ENCODE peak calls at places on chromosomes 2 and 18, in nine cellular contexts. One of them, this sample, is unnamed.

GRCh38 chr2:134360750-134361487 is 107.0 kb downstream of the MGAT5 start:
- DNase-seq in OCI-LY7: no peak
- DNase-seq in brain microvascular endothelial cell: no peak
- DNase-seq in HCT116: no peak
- DNase-seq in body of pancreas: no peak
- DNase-seq in cardiac fibroblast: peak
- DNase-seq in PC-3: no peak
- DNase-seq in CD8-positive, alpha-beta T cell: no peak
- DNase-seq in B cell: no peak
- DNase-seq in this sample: no peak

GRCh38 chr2:85888020-85888744 is 608 bp downstream of the ST3GAL5 start:
- DNase-seq in OCI-LY7: peak
- DNase-seq in cardiac fibroblast: no peak
- DNase-seq in CD8-positive, alpha-beta T cell: peak
- DNase-seq in B cell: peak
- DNase-seq in PC-3: no peak
- DNase-seq in body of pancreas: peak
- DNase-seq in HCT116: no peak
- DNase-seq in brain microvascular endothelial cell: no peak
- DNase-seq in this sample: no peak

GRCh38 chr18:24009651-24010333 is 4.8 kb upstream of the TTC39C start:
- DNase-seq in brain microvascular endothelial cell: no peak
- DNase-seq in OCI-LY7: peak
- DNase-seq in B cell: peak
- DNase-seq in body of pancreas: no peak
- DNase-seq in CD8-positive, alpha-beta T cell: peak
- DNase-seq in PC-3: no peak
- DNase-seq in cardiac fibroblast: no peak
- DNase-seq in HCT116: no peak
- DNase-seq in this sample: no peak

GRCh38 chr18:76546282-76546572 is 51.2 kb upstream of the ZNF516 start:
- DNase-seq in HCT116: no peak
- DNase-seq in cardiac fibroblast: no peak
- DNase-seq in B cell: no peak
- DNase-seq in OCI-LY7: no peak
- DNase-seq in body of pancreas: no peak
- DNase-seq in brain microvascular endothelial cell: no peak
- DNase-seq in PC-3: no peak
- DNase-seq in CD8-positive, alpha-beta T cell: no peak
- DNase-seq in this sample: no peak

GRCh38 chr18:57475408-57475807 is 40.2 kb downstream of the ONECUT2 start:
- DNase-seq in B cell: no peak
- DNase-seq in cardiac fibroblast: no peak
- DNase-seq in PC-3: no peak
- DNase-seq in body of pancreas: no peak
- DNase-seq in brain microvascular endothelial cell: no peak
- DNase-seq in OCI-LY7: no peak
- DNase-seq in HCT116: no peak
- DNase-seq in CD8-positive, alpha-beta T cell: no peak
- DNase-seq in this sample: no peak

GRCh38 chr2:12050381-12050780 is 303.9 kb downstream of the LPIN1 start:
- DNase-seq in OCI-LY7: peak
- DNase-seq in cardiac fibroblast: peak
- DNase-seq in PC-3: peak
- DNase-seq in brain microvascular endothelial cell: peak
- DNase-seq in B cell: peak
- DNase-seq in HCT116: no peak
- DNase-seq in CD8-positive, alpha-beta T cell: no peak
- DNase-seq in body of pancreas: peak
- DNase-seq in this sample: peak

GRCh38 chr18:70371085-70371735 is 82.4 kb downstream of the SOCS6 start:
- DNase-seq in cardiac fibroblast: no peak
- DNase-seq in B cell: no peak
- DNase-seq in OCI-LY7: no peak
- DNase-seq in PC-3: peak
- DNase-seq in brain microvascular endothelial cell: no peak
- DNase-seq in CD8-positive, alpha-beta T cell: no peak
- DNase-seq in HCT116: peak
- DNase-seq in body of pancreas: no peak
- DNase-seq in this sample: peak

GRCh38 chr2:165176780-165177179 is 27.1 kb downstream of the SCN3A start:
- DNase-seq in brain microvascular endothelial cell: no peak
- DNase-seq in CD8-positive, alpha-beta T cell: no peak
- DNase-seq in PC-3: no peak
- DNase-seq in cardiac fibroblast: no peak
- DNase-seq in OCI-LY7: no peak
- DNase-seq in HCT116: no peak
- DNase-seq in body of pancreas: no peak
- DNase-seq in B cell: no peak
- DNase-seq in this sample: no peak

GRCh38 chr2:24498121-24498520 is 7.1 kb downstream of the NCOA1 start:
- DNase-seq in brain microvascular endothelial cell: no peak
- DNase-seq in B cell: no peak
- DNase-seq in HCT116: no peak
- DNase-seq in cardiac fibroblast: no peak
- DNase-seq in OCI-LY7: no peak
- DNase-seq in CD8-positive, alpha-beta T cell: no peak
- DNase-seq in PC-3: no peak
- DNase-seq in body of pancreas: no peak
- DNase-seq in this sample: no peak
- TF ChIP-seq CTCF in brain microvascular endothelial cell: no peak
- TF ChIP-seq CTCF in B cell: no peak
- TF ChIP-seq CTCF in HCT116: no peak
- TF ChIP-seq CTCF in cardiac fibroblast: no peak
- TF ChIP-seq CTCF in OCI-LY7: no peak
- TF ChIP-seq CTCF in CD8-positive, alpha-beta T cell: no peak
- TF ChIP-seq CTCF in PC-3: no peak
- TF ChIP-seq CTCF in body of pancreas: no peak
- TF ChIP-seq CTCF in this sample: no peak

GRCh38 chr2:49044680-49045079 is 109.6 kb downstream of the FSHR start:
- DNase-seq in brain microvascular endothelial cell: no peak
- DNase-seq in CD8-positive, alpha-beta T cell: no peak
- DNase-seq in HCT116: no peak
- DNase-seq in OCI-LY7: no peak
- DNase-seq in body of pancreas: no peak
- DNase-seq in cardiac fibroblast: peak
- DNase-seq in B cell: no peak
- DNase-seq in PC-3: no peak
- DNase-seq in this sample: peak
- TF ChIP-seq CTCF in brain microvascular endothelial cell: peak
- TF ChIP-seq CTCF in CD8-positive, alpha-beta T cell: no peak
- TF ChIP-seq CTCF in HCT116: no peak
- TF ChIP-seq CTCF in OCI-LY7: no peak
- TF ChIP-seq CTCF in body of pancreas: no peak
- TF ChIP-seq CTCF in cardiac fibroblast: no peak
- TF ChIP-seq CTCF in B cell: no peak
- TF ChIP-seq CTCF in PC-3: no peak
- TF ChIP-seq CTCF in this sample: no peak

DNA sequence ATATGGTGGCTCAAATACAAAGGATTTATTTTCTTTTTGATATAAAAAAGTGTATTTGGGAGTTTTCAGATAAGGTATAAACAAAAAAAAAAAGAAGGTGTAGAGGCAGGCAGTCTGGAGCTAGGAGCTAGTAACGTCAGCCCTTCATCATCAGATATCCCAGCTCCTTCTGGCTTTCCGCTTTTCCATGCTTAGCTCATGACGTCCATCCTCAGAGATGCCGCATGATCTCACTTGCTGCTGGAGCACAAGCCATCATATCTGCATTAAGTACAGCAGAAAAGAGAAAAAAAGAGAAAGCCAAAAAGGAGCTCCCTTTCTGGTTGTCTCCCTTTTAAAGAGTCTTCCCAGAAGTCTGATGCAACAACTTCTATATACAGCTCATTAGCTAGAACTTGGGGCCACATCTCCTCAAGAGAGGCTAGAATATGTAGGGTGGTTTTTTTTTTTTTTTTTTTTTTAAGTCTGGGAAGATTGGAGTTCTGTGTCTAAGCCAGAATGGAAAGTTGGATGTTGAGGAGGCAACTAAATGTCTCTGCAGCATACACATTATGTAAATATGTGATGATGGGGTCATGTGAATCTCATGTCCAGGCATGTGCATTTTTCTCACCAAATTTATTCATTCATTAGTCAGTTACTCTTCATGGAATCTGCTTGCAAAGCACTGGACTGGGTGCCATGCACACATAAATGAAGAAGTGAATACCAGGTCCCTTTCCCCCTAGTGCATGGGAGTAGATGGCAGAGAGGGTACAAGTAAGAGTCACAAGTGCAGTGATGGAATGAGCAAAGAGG is 52.3 kb downstream of the DDX1 start:
- DNase-seq in CD8-positive, alpha-beta T cell: no peak
- DNase-seq in HCT116: no peak
- DNase-seq in brain microvascular endothelial cell: no peak
- DNase-seq in PC-3: no peak
- DNase-seq in OCI-LY7: no peak
- DNase-seq in cardiac fibroblast: peak
- DNase-seq in body of pancreas: no peak
- DNase-seq in B cell: no peak
- DNase-seq in this sample: no peak
- TF ChIP-seq CTCF in CD8-positive, alpha-beta T cell: no peak
- TF ChIP-seq CTCF in HCT116: no peak
- TF ChIP-seq CTCF in brain microvascular endothelial cell: no peak
- TF ChIP-seq CTCF in PC-3: no peak
- TF ChIP-seq CTCF in OCI-LY7: no peak
- TF ChIP-seq CTCF in cardiac fibroblast: no peak
- TF ChIP-seq CTCF in body of pancreas: no peak
- TF ChIP-seq CTCF in B cell: no peak
- TF ChIP-seq CTCF in this sample: no peak

GRCh38 chr2:108958002-108958401 is 31.0 kb downstream of the EDAR start:
- DNase-seq in OCI-LY7: no peak
- DNase-seq in CD8-positive, alpha-beta T cell: peak
- DNase-seq in cardiac fibroblast: no peak
- DNase-seq in brain microvascular endothelial cell: no peak
- DNase-seq in body of pancreas: no peak
- DNase-seq in HCT116: peak
- DNase-seq in PC-3: no peak
- DNase-seq in B cell: no peak
- DNase-seq in this sample: no peak

GRCh38 chr2:108958632-108959341 is 30.2 kb downstream of the EDAR start:
- DNase-seq in B cell: no peak
- DNase-seq in cardiac fibroblast: no peak
- DNase-seq in brain microvascular endothelial cell: no peak
- DNase-seq in body of pancreas: no peak
- DNase-seq in HCT116: no peak
- DNase-seq in CD8-positive, alpha-beta T cell: no peak
- DNase-seq in OCI-LY7: no peak
- DNase-seq in PC-3: no peak
- DNase-seq in this sample: no peak

GRCh38 chr2:108963057-108963456 is 26.0 kb downstream of the EDAR start:
- DNase-seq in B cell: no peak
- DNase-seq in brain microvascular endothelial cell: no peak
- DNase-seq in OCI-LY7: no peak
- DNase-seq in body of pancreas: no peak
- DNase-seq in cardiac fibroblast: no peak
- DNase-seq in PC-3: no peak
- DNase-seq in CD8-positive, alpha-beta T cell: no peak
- DNase-seq in HCT116: no peak
- DNase-seq in this sample: no peak

GRCh38 chr2:108959401-108959800 is 29.6 kb downstream of the EDAR start:
- DNase-seq in PC-3: peak
- DNase-seq in brain microvascular endothelial cell: no peak
- DNase-seq in OCI-LY7: no peak
- DNase-seq in CD8-positive, alpha-beta T cell: no peak
- DNase-seq in body of pancreas: no peak
- DNase-seq in cardiac fibroblast: no peak
- DNase-seq in B cell: no peak
- DNase-seq in HCT116: no peak
- DNase-seq in this sample: peak

GRCh38 chr2:108960006-108960405 is 29.0 kb downstream of the EDAR start:
- DNase-seq in brain microvascular endothelial cell: no peak
- DNase-seq in OCI-LY7: no peak
- DNase-seq in cardiac fibroblast: no peak
- DNase-seq in CD8-positive, alpha-beta T cell: no peak
- DNase-seq in HCT116: no peak
- DNase-seq in PC-3: no peak
- DNase-seq in B cell: no peak
- DNase-seq in body of pancreas: no peak
- DNase-seq in this sample: peak
- TF ChIP-seq CTCF in brain microvascular endothelial cell: peak
- TF ChIP-seq CTCF in OCI-LY7: peak
- TF ChIP-seq CTCF in cardiac fibroblast: peak
- TF ChIP-seq CTCF in CD8-positive, alpha-beta T cell: no peak
- TF ChIP-seq CTCF in HCT116: peak
- TF ChIP-seq CTCF in PC-3: peak
- TF ChIP-seq CTCF in B cell: no peak
- TF ChIP-seq CTCF in body of pancreas: no peak
- TF ChIP-seq CTCF in this sample: no peak

GRCh38 chr2:107936427-107937359 is 49.6 kb upstream of the SLC5A7 start:
- DNase-seq in PC-3: peak
- DNase-seq in B cell: no peak
- DNase-seq in cardiac fibroblast: no peak
- DNase-seq in body of pancreas: no peak
- DNase-seq in brain microvascular endothelial cell: no peak
- DNase-seq in CD8-positive, alpha-beta T cell: no peak
- DNase-seq in OCI-LY7: no peak
- DNase-seq in HCT116: no peak
- DNase-seq in this sample: peak
- TF ChIP-seq CTCF in PC-3: peak
- TF ChIP-seq CTCF in B cell: peak
- TF ChIP-seq CTCF in cardiac fibroblast: peak
- TF ChIP-seq CTCF in body of pancreas: peak
- TF ChIP-seq CTCF in brain microvascular endothelial cell: peak
- TF ChIP-seq CTCF in CD8-positive, alpha-beta T cell: no peak
- TF ChIP-seq CTCF in OCI-LY7: peak
- TF ChIP-seq CTCF in HCT116: peak
- TF ChIP-seq CTCF in this sample: peak

DNA sequence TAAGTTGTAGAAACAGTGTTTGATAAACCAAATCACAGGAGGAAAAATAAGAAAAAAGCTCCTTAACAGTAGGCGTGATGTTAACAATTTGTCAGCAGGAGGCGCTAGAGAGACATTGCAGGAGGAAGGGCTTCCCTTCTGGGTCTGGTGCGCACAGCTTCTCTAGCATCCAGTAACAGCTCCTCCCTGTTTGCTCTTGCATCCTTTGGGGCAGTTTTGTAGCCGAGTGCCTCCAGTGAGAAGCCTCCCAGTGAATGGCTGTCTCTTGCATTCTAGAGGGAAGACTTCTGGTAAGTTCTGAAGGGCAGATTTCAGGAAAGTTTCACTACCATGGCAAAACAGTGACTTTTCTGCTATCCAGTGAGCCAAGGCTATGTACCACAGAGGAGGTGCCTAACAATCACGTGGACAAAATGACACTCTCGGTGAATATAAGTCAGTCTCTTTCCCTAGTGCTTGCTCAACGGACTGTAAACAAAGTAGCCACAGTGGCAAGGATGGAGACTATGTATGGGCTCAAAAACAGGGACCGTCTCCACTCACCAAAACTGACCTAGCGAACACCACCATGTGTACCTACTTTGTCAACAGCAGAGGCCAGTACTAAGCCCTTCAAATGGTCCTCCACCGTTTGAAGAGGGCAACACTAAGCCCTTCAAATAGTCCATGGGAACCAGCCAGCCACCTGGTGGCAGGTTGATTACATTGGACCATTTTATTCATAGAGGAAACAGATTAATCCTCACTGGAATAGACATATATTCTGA is 9.6 kb upstream of the ZNF396 start:
- DNase-seq in HCT116: peak
- DNase-seq in cardiac fibroblast: peak
- DNase-seq in brain microvascular endothelial cell: peak
- DNase-seq in PC-3: peak
- DNase-seq in B cell: peak
- DNase-seq in OCI-LY7: peak
- DNase-seq in body of pancreas: peak
- DNase-seq in CD8-positive, alpha-beta T cell: peak
- DNase-seq in this sample: peak
- TF ChIP-seq CTCF in HCT116: peak
- TF ChIP-seq CTCF in cardiac fibroblast: peak
- TF ChIP-seq CTCF in brain microvascular endothelial cell: peak
- TF ChIP-seq CTCF in PC-3: peak
- TF ChIP-seq CTCF in B cell: peak
- TF ChIP-seq CTCF in OCI-LY7: peak
- TF ChIP-seq CTCF in body of pancreas: peak
- TF ChIP-seq CTCF in CD8-positive, alpha-beta T cell: peak
- TF ChIP-seq CTCF in this sample: peak

GRCh38 chr2:232876071-232876977 is 6.3 kb downstream of the SNORC start:
- DNase-seq in cardiac fibroblast: no peak
- DNase-seq in brain microvascular endothelial cell: no peak
- DNase-seq in PC-3: peak
- DNase-seq in OCI-LY7: peak
- DNase-seq in body of pancreas: peak
- DNase-seq in B cell: peak
- DNase-seq in HCT116: no peak
- DNase-seq in CD8-positive, alpha-beta T cell: no peak
- DNase-seq in this sample: no peak
- TF ChIP-seq CTCF in cardiac fibroblast: no peak
- TF ChIP-seq CTCF in brain microvascular endothelial cell: peak
- TF ChIP-seq CTCF in PC-3: peak
- TF ChIP-seq CTCF in OCI-LY7: no peak
- TF ChIP-seq CTCF in body of pancreas: peak
- TF ChIP-seq CTCF in B cell: no peak
- TF ChIP-seq CTCF in HCT116: no peak
- TF ChIP-seq CTCF in CD8-positive, alpha-beta T cell: no peak
- TF ChIP-seq CTCF in this sample: no peak

This sample was measured in MCF 10A.